ENCODE peak calls at places on chromosomes 13 and 19, in five cellular contexts. U is thyroid gland, E is esophagus squamous epithelium, C is fibroblast of the aortic adventitia, P is H1. Y is an unnamed sample.
A peak's percentile ranks its signal among the peaks of the same experiment; 100 is the strongest.

GRCh38 chr13:28044608-28045007 is 55.8 kb downstream of the FLT3 start:
- DNase-seq in C (no peak), P (no peak), U (no peak), E (no peak), Y (no peak)

GRCh38 chr13:57624565-57625435 is 6.7 kb upstream of the PCDH17 start:
- DNase-seq in P (no peak), C (peak; percentile 60), E (no peak), U (peak; percentile 24), Y (peak; percentile 82)

GRCh38 chr19:21851596-21852345 is 15.8 kb upstream of the ZNF43 start:
- DNase-seq in C (peak; percentile 92), U (peak; percentile 98), P (peak; percentile 85), E (peak; percentile 52), Y (no peak)

GRCh38 chr13:29693297-29693945 is 97.9 kb upstream of the SLC7A1 start:
- DNase-seq in P (no peak), C (no peak), U (peak; percentile 83), E (no peak), Y (peak; percentile 85)

GRCh38 chr13:50611117-50611781 is 232.2 kb downstream of the DLEU7 start:
- DNase-seq in E (no peak), C (no peak), P (no peak), U (no peak), Y (no peak)

GRCh38 chr13:39637890-39638289 is 17.6 kb upstream of the COG6 start:
- DNase-seq in C (no peak), U (no peak), P (no peak), E (no peak), Y (no peak)

GRCh38 chr19:15495151-15495550 is 13.2 kb upstream of the CYP4F22 start:
- DNase-seq in U (no peak), P (no peak), C (no peak), E (no peak), Y (no peak)

GRCh38 chr19:16497042-16497441 is 848 bp downstream of the C19orf44 start:
- DNase-seq in U (no peak), E (no peak), C (peak; percentile 9), P (no peak), Y (peak; percentile 24)

GRCh38 chr19:3224346-3225325 is at the start of gene CELF5:
- DNase-seq in U (peak; percentile 43), E (no peak), P (no peak), C (no peak), Y (peak; percentile 36)

GRCh38 chr13:51590966-51591627 is 6.8 kb downstream of the WDFY2 start:
- DNase-seq in E (no peak), P (no peak), U (peak; percentile 29), C (peak; percentile 93), Y (peak; percentile 91)

GRCh38 chr19:1250374-1251232 is 2.2 kb downstream of the MIDN start:
- DNase-seq in U (peak; percentile 58), P (no peak), E (no peak), C (peak; percentile 63), Y (no peak)

GRCh38 chr13:40145139-40145538 is 489.7 kb downstream of the COG6 start:
- DNase-seq in U (no peak), C (no peak), E (no peak), P (no peak), Y (no peak)

GRCh38 chr19:43078311-43078710 is 4.2 kb downstream of the PSG2 start:
- DNase-seq in E (no peak), C (peak; percentile 78), P (no peak), U (no peak), Y (peak; percentile 13)

GRCh38 chr19:42295342-42295741 is 6.6 kb upstream of the PRR19 start:
- DNase-seq in U (no peak), E (no peak), P (no peak), C (no peak), Y (no peak)

GRCh38 chr19:55552620-55553019 is 7.3 kb upstream of the SBK3 start:
- DNase-seq in C (peak; percentile 77), U (peak; percentile 83), E (no peak), P (no peak), Y (peak; percentile 7)

GRCh38 chr13:94261163-94261562 is 218.3 kb downstream of the DCT start:
- DNase-seq in P (no peak), C (no peak), U (no peak), E (no peak), Y (no peak)

GRCh38 chr19:23718802-23719201 is 31.8 kb upstream of the ZNF675 start:
- DNase-seq in C (no peak), P (no peak), U (no peak), E (no peak), Y (no peak)

DNA sequence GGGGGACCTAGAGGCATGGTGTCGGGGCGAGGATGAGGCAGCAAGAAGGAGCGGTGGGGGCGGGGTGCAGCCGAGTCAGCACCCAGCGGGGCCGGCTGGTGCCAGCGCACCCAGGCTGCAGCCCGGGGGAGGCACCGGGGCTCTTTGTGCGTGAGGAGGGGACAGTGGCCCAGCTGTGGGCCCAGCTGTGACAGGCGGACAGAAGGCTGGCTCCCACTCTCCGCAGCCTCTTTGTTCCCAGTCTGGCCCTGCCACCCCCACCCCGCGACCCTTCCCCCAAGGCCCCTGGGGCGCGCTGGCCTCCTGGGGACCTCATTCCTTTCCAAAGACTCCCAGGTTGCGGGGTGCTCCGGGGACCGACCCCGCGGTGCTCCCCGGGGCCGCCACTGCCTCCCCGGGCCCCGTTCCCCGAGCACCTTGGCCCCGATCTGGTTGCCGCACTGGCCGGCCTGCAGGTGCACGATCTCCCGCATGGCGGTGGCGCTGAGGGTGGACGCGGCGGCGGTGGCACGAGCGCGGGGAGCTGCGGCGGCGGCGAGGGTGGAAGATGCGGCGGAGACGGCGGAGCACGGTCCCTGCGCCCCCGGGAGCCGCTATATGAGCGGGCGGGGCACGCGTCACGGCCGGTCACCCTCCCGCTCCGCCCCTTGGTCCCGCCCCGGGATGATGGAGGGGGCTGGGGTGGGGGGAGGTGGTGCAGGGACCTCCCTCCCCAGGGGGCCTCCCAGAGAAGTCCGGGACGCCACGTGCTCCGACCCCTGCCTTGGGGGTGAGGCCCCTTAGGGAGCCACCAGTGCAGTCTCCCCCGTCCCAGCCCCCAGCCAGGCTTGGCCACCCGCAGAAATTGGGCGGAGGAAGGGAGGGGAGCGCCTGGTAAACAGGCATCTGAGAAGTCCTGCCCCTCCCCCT is at the start of gene TUBB4A:
- DNase-seq in P (no peak), U (no peak), E (no peak), C (no peak), Y (no peak)
- TF ChIP-seq CTCF in P (no peak), U (no peak), E (no peak), C (no peak), Y (no peak)

GRCh38 chr19:52962394-52963228 is at the start of gene ZNF816:
- DNase-seq in P (peak; percentile 82), C (peak; percentile 89), U (peak; percentile 99), E (peak; percentile 94), Y (peak; percentile 95)

GRCh38 chr19:52961981-52962380 is 700 bp downstream of the ZNF816 start:
- DNase-seq in C (no peak), U (no peak), P (no peak), E (no peak), Y (no peak)

GRCh38 chr19:52956917-52957316 is 5.8 kb downstream of the ZNF816 start:
- DNase-seq in P (no peak), U (no peak), C (no peak), E (no peak), Y (no peak)

GRCh38 chr19:52957591-52957990 is 5.1 kb downstream of the ZNF816 start:
- DNase-seq in E (no peak), C (no peak), P (no peak), U (no peak), Y (no peak)

GRCh38 chr19:52959613-52960295 is 2.9 kb downstream of the ZNF816 start:
- DNase-seq in E (no peak), C (no peak), P (no peak), U (no peak), Y (no peak)
- TF ChIP-seq CTCF in E (no peak), C (no peak), P (no peak), U (no peak), Y (no peak)

GRCh38 chr19:29815231-29815630 is 3.4 kb downstream of the CCNE1 start:
- DNase-seq in P (no peak), E (no peak), C (no peak), U (no peak), Y (no peak)
- TF ChIP-seq CTCF in P (no peak), E (no peak), C (no peak), U (no peak), Y (no peak)

GRCh38 chr13:98828614-98829013 is 76.1 kb upstream of the SLC15A1 start:
- DNase-seq in U (no peak), E (no peak), C (no peak), P (no peak), Y (no peak)

GRCh38 chr13:98829541-98829940 is 77.1 kb upstream of the SLC15A1 start:
- DNase-seq in E (no peak), U (no peak), C (no peak), P (no peak), Y (no peak)

GRCh38 chr13:98825659-98826058 is 73.2 kb upstream of the SLC15A1 start:
- DNase-seq in U (no peak), E (no peak), C (no peak), P (no peak), Y (no peak)

GRCh38 chr13:98826156-98826555 is 73.7 kb upstream of the SLC15A1 start:
- DNase-seq in P (no peak), U (no peak), E (no peak), C (no peak), Y (no peak)

DNA sequence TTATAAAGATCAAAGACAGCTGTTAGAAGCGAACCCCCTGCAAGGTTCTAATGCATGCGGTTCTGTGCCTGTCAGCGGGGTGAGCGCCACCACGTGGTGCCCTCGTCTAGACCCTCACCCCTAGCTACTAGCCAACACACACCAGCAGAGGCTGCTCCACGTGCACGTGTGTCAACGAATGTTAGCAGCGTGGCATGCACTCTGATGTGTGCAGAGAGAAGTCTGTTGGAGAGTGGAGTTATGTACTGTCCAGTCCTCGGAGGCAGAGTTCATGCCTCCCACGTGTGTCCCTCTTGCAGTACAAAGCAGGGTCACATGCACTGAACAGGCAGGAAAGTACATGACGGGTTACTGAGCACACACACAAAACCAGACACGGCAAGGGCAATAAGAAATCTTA is 75.0 kb upstream of the SLC15A1 start:
- DNase-seq in C (no peak), P (no peak), U (no peak), E (no peak), Y (no peak)
- TF ChIP-seq CTCF in C (no peak), P (peak; percentile 70), U (no peak), E (no peak), Y (no peak)

GRCh38 chr13:111505175-111505777 is 184.8 kb downstream of the TEX29 start:
- DNase-seq in C (no peak), U (no peak), E (no peak), P (peak; percentile 59), Y (no peak)
- TF ChIP-seq CTCF in C (no peak), U (no peak), E (no peak), P (peak; percentile 98), Y (no peak)

GRCh38 chr13:76038920-76039716 is 403.0 kb downstream of the LMO7 start:
- DNase-seq in P (no peak), C (no peak), E (no peak), U (no peak), Y (no peak)
- TF ChIP-seq CTCF in P (peak; percentile 63), C (peak; percentile 25), E (no peak), U (no peak), Y (no peak)

GRCh38 chr13:60288569-60288968 is 108.5 kb upstream of the TDRD3 start:
- DNase-seq in E (no peak), C (no peak), U (no peak), P (no peak), Y (no peak)
- TF ChIP-seq CTCF in E (no peak), C (no peak), U (no peak), P (no peak), Y (no peak)